ENCODE peak calls at places on chromosomes 2 and 18, in ten cellular contexts. W, L, B, S, P, V, M, O, G and J are unnamed samples.

GRCh38 chr2:237873382-237873781 is 14.0 kb downstream of the RAMP1 start:
- DNase-seq in W (peak), L (no peak), B (no peak), S (no peak), P (no peak), V (peak), M (no peak), O (no peak), G (no peak), J (no peak)

GRCh38 chr2:191049728-191050639 is 36.0 kb upstream of the STAT1 start:
- DNase-seq in W (no peak), L (peak), B (no peak), S (no peak), P (no peak), V (no peak), M (no peak), O (peak), G (no peak), J (no peak)

GRCh38 chr2:95012881-95013550 is 12.5 kb upstream of the MAL start:
- DNase-seq in W (peak), L (no peak), B (no peak), S (no peak), P (no peak), V (no peak), M (no peak), O (no peak), G (no peak), J (no peak)

GRCh38 chr2:196925768-196926561 is 542 bp downstream of the PGAP1 start:
- DNase-seq in W (peak), L (no peak), B (peak), S (no peak), P (peak), V (peak), M (peak), O (no peak), G (peak), J (peak)

GRCh38 chr2:44779793-44780192 is 161.7 kb upstream of the SIX3 start:
- DNase-seq in W (no peak), L (no peak), B (no peak), S (no peak), P (no peak), V (no peak), M (no peak), O (no peak), G (no peak), J (no peak)

GRCh38 chr2:102206666-102207341 is 20.0 kb downstream of the IL1RL2 start:
- DNase-seq in W (no peak), L (no peak), B (no peak), S (no peak), P (no peak), V (no peak), M (no peak), O (no peak), G (no peak), J (peak)

GRCh38 chr18:43485565-43485964 is 208.3 kb upstream of the SYT4 start:
- DNase-seq in W (no peak), L (no peak), B (no peak), S (no peak), P (no peak), V (no peak), M (no peak), O (no peak), G (no peak), J (no peak)

GRCh38 chr2:17878222-17879136 is at the start of gene KCNS3:
- DNase-seq in W (no peak), L (no peak), B (peak), S (peak), P (no peak), V (peak), M (no peak), O (no peak), G (peak), J (peak)

GRCh38 chr2:73290049-73290839 is 3.1 kb downstream of the EGR4 start:
- DNase-seq in W (peak), L (no peak), B (peak), S (no peak), P (peak), V (no peak), M (no peak), O (no peak), G (no peak), J (no peak)

GRCh38 chr2:206783718-206784117 is 18.3 kb downstream of the FASTKD2 start:
- DNase-seq in W (no peak), L (no peak), B (peak), S (no peak), P (no peak), V (no peak), M (no peak), O (no peak), G (no peak), J (no peak)

GRCh38 chr2:61247204-61247812 is 85.3 kb downstream of the C2orf74 start:
- DNase-seq in W (peak), L (peak), B (no peak), S (no peak), P (no peak), V (no peak), M (no peak), O (peak), G (no peak), J (no peak)

GRCh38 chr2:160305081-160305750 is 105.1 kb upstream of the ITGB6 start:
- DNase-seq in W (peak), L (no peak), B (no peak), S (no peak), P (no peak), V (no peak), M (no peak), O (no peak), G (no peak), J (no peak)

GRCh38 chr2:216881411-216881810 is 21.5 kb upstream of the TNP1 start:
- DNase-seq in W (no peak), L (no peak), B (no peak), S (no peak), P (no peak), V (no peak), M (no peak), O (no peak), G (no peak), J (peak)

GRCh38 chr2:105237045-105237765 is 4.3 kb upstream of the GPR45 start:
- DNase-seq in W (no peak), L (no peak), B (no peak), S (peak), P (no peak), V (no peak), M (no peak), O (no peak), G (no peak), J (no peak)

GRCh38 chr2:189519631-189520387 is 60.8 kb downstream of the SLC40A1 start:
- DNase-seq in W (no peak), L (no peak), B (no peak), S (no peak), P (no peak), V (no peak), M (no peak), O (no peak), G (no peak), J (no peak)

GRCh38 chr2:106098081-106098480 is 96.0 kb downstream of the UXS1 start:
- DNase-seq in W (no peak), L (no peak), B (no peak), S (no peak), P (no peak), V (no peak), M (no peak), O (no peak), G (no peak), J (no peak)

GRCh38 chr2:174026122-174026845 is 61.1 kb upstream of the SP3 start:
- DNase-seq in W (no peak), L (no peak), B (no peak), S (no peak), P (no peak), V (no peak), M (no peak), O (no peak), G (no peak), J (no peak)